ENCODE peak calls at places on chromosomes 5 and 9, in nine cellular contexts. F is A549, D is mammary epithelial cell, Q is esophagus muscularis mucosa, X is fibroblast of pulmonary artery, W is K562, Y is HFFc6, T is cardiac fibroblast, H is hepatocyte. B is an unnamed sample.
A peak's percentile ranks its signal among the peaks of the same experiment; 100 is the strongest.

GRCh38 chr9:105413486-105414068 is 34.3 kb upstream of the FSD1L start:
- DNase-seq in X (peak; percentile 52), F (peak; percentile 58), H (peak; percentile 45), Q (no peak), W (peak; percentile 10), T (peak; percentile 60), Y (peak; percentile 19), D (peak; percentile 35), B (peak; percentile 25)

GRCh38 chr5:113678924-113679575 is 165.6 kb downstream of the YTHDC2 start:
- DNase-seq in X (peak; percentile 66), Y (peak; percentile 44), W (peak; percentile 64), Q (no peak), T (peak; percentile 62), D (peak; percentile 36), F (peak; percentile 43), H (peak; percentile 70), B (peak; percentile 26)

GRCh38 chr5:95984287-95984938 is 22.8 kb upstream of the ELL2 start:
- DNase-seq in F (no peak), X (no peak), H (no peak), Q (no peak), Y (peak; percentile 48), T (peak; percentile 34), W (no peak), D (peak; percentile 17), B (no peak)

GRCh38 chr9:70257991-70258691 is 637 bp upstream of the SMC5 start:
- DNase-seq in H (peak; percentile 50), X (peak; percentile 48), D (peak; percentile 83), F (no peak), Q (no peak), W (peak; percentile 14), Y (peak; percentile 18), T (peak; percentile 58), B (peak; percentile 57)

GRCh38 chr9:115118471-115119156 is 657 bp upstream of the TNC start:
- DNase-seq in T (peak; percentile 73), X (peak; percentile 81), W (no peak), H (peak; percentile 83), Q (no peak), F (peak; percentile 44), D (peak; percentile 94), Y (peak; percentile 97), B (no peak)

GRCh38 chr9:135526089-135526729 is 5.0 kb downstream of the LCN1 start:
- DNase-seq in T (no peak), X (no peak), Q (no peak), F (no peak), H (no peak), W (no peak), D (no peak), Y (no peak), B (no peak)

GRCh38 chr5:172910828-172911627 is 48.2 kb upstream of the RPL26L1 start:
- DNase-seq in Q (peak; percentile 97), T (peak; percentile 93), D (peak; percentile 36), H (peak; percentile 55), Y (peak; percentile 85), W (no peak), F (peak; percentile 96), X (peak; percentile 96), B (no peak)

GRCh38 chr5:94830520-94830919 is 212.1 kb downstream of the SLF1 start:
- DNase-seq in X (peak; percentile 8), W (peak; percentile 11), H (no peak), D (peak; percentile 5), Y (no peak), F (peak; percentile 14), Q (no peak), T (peak; percentile 5), B (no peak)

GRCh38 chr5:150064681-150065220 is 21.6 kb downstream of the CSF1R start:
- DNase-seq in H (no peak), F (no peak), T (no peak), D (no peak), W (no peak), Q (no peak), Y (no peak), X (no peak), B (no peak)

GRCh38 chr5:145499483-145499882 is 335.7 kb downstream of the PRELID2 start:
- DNase-seq in T (peak; percentile 21), W (no peak), Q (no peak), Y (peak; percentile 36), X (peak; percentile 13), H (no peak), D (no peak), F (no peak), B (no peak)

GRCh38 chr5:72818866-72819534 is 2.5 kb downstream of the TNPO1 start:
- DNase-seq in Q (no peak), D (peak; percentile 58), H (peak; percentile 83), F (peak; percentile 78), T (peak; percentile 79), X (peak; percentile 77), Y (peak; percentile 44), W (peak; percentile 48), B (peak; percentile 11)
- TF ChIP-seq CTCF in Q (peak; percentile 64), D (peak; percentile 82), H (peak; percentile 79), F (peak; percentile 86), T (peak; percentile 78), X (peak; percentile 79), Y (peak; percentile 82), W (peak; percentile 67), B (peak; percentile 51)

GRCh38 chr5:60365001-60365400 is 335.0 kb downstream of the DEPDC1B start:
- DNase-seq in Q (no peak), T (no peak), F (no peak), X (no peak), D (no peak), Y (no peak), W (no peak), H (no peak), B (no peak)
- TF ChIP-seq CTCF in Q (no peak), T (no peak), F (no peak), X (no peak), D (no peak), Y (no peak), W (no peak), H (no peak), B (no peak)

DNA sequence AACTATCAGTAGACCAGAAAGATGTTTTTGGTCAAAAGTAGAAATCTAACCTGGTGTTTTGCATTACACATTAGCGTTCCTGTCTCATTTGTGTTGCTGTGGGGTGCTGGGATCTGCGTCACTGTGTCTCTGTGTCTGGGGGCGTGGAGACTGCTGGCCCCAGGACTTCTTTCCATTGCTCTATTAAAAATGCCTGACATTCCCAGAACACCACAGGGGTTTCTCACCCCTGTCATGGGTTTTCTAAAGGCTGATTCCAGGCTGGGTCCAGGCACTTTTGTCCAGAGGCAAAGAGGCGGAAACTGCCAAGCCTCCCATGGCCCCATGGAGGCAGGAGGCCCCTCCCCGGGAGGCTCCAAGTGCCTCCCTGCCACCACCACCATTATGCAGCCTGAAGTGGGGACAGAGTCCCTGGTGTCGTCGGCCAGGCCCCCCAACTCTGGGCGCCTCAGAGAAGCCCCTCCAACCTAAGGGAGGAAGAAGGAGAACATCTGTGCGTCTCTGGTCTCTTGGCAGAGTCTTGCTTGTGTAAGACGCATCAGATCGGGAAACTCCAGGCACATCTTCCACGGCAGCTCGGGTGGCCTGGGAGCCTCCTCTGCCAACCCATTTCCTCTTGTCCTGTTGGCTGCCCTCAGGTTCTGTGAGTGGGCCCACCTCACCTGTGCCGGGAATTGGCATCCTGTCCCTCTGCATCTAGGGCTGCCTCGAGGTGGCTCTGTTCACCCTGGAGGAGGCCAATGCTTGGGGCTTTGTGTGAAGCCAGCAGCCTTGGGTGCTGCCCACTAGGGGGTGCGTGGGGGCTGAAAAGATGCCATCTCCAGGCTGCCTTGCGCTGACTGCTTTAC is 13.8 kb upstream of the PLEKHG4B start:
- DNase-seq in D (no peak), H (no peak), Y (peak; percentile 28), T (peak; percentile 10), Q (peak; percentile 89), X (peak; percentile 12), W (peak; percentile 64), F (peak; percentile 73), B (peak; percentile 19)
- TF ChIP-seq CTCF in D (peak; percentile 20), H (peak; percentile 17), Y (peak; percentile 82), T (peak; percentile 61), Q (peak; percentile 15), X (peak; percentile 37), W (peak; percentile 93), F (peak; percentile 52), B (peak; percentile 79)

DNA sequence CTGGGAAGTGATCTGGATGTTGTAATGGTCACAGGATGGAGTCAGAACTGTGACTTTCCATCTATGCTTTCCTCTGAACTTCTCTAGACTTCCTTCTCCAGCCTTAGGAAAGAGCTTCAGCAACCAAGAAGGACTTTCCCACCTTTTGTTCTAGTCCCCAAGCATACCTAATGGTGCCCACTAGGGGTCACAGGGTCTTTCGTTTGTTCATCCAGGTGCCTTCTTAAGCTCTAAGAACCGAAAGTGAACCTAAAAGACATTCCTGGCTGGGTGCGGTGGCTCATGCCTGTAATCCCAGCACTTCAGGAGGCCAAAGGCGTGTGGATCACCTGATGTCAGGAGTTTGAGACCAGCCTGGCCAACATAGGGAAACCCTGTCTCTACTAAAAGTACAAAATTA is 1.8 kb upstream of the WNT8A start:
- DNase-seq in Q (no peak), X (no peak), T (no peak), W (no peak), F (no peak), H (no peak), Y (no peak), D (no peak), B (no peak)
- TF ChIP-seq CTCF in Q (no peak), X (no peak), T (peak; percentile 2), W (peak; percentile 11), F (no peak), H (no peak), Y (peak; percentile 17), D (peak; percentile 1), B (no peak)

GRCh38 chr9:122121391-122121790 is 28.3 kb upstream of the TTLL11 start:
- DNase-seq in F (no peak), Q (no peak), W (no peak), H (no peak), X (no peak), T (no peak), Y (no peak), D (no peak), B (no peak)

GRCh38 chr9:122119721-122120120 is 26.6 kb upstream of the TTLL11 start:
- DNase-seq in Y (no peak), T (no peak), D (no peak), X (no peak), F (no peak), Q (no peak), W (no peak), H (no peak), B (no peak)

GRCh38 chr9:122121931-122122330 is 28.8 kb upstream of the TTLL11 start:
- DNase-seq in X (no peak), T (no peak), F (no peak), Q (no peak), H (no peak), D (no peak), Y (no peak), W (no peak), B (no peak)

GRCh38 chr9:122119166-122119521 is 26.0 kb upstream of the TTLL11 start:
- DNase-seq in D (no peak), T (no peak), Y (no peak), X (no peak), H (no peak), F (no peak), W (no peak), Q (no peak), B (no peak)

DNA sequence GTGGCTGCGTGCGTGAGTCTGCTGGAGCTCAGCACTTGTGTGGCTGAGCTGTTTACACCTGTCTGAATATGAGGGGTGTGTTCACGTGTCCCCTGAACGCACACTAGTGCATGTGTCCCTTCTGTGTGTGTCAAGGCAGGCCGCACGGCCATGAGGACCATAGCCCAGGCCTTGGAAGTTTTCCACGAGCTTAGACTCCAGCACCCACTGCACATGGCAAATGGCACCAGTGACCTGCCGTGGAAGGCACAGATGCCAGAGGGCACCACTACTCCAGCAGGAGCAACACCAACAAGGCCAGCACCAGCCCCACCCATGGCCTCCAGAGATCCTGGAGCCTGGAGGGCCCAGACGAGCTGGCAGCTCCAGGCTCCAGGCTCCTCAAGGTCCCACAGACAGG is 27.6 kb upstream of the TTLL11 start:
- DNase-seq in X (no peak), D (no peak), Q (no peak), Y (no peak), T (no peak), F (no peak), H (no peak), W (no peak), B (no peak)
- TF ChIP-seq CTCF in X (no peak), D (no peak), Q (no peak), Y (no peak), T (no peak), F (no peak), H (no peak), W (no peak), B (no peak)